ENCODE peak calls at places on chromosome 20, in four cellular contexts. M is CD8-positive, alpha-beta T cell; E is K562; V is A549. B is an unnamed sample.

GRCh38 chr20:50518270-50518721 is 8.1 kb downstream of the PTPN1 start:
- DNase-seq in V (no peak), M (no peak), E (no peak), B (no peak)

GRCh38 chr20:9353916-9354276 is 160.5 kb upstream of the LAMP5 start:
- DNase-seq in E (no peak), V (no peak), M (no peak), B (no peak)

GRCh38 chr20:41380551-41381262 is 14.1 kb upstream of the EMILIN3 start:
- DNase-seq in E (no peak), M (no peak), V (no peak), B (no peak)

GRCh38 chr20:47108994-47109393 is 214.4 kb downstream of the EYA2 start:
- DNase-seq in E (no peak), M (no peak), V (no peak), B (no peak)

GRCh38 chr20:2708073-2708415 is 15.5 kb downstream of the EBF4 start:
- DNase-seq in M (no peak), V (no peak), E (no peak), B (no peak)

GRCh38 chr20:3010985-3011723 is 32.3 kb upstream of the GNRH2 start:
- DNase-seq in M (no peak), E (no peak), V (no peak), B (no peak)

GRCh38 chr20:23114018-23114417 is 27.9 kb upstream of the CD93 start:
- DNase-seq in M (no peak), V (no peak), E (no peak), B (no peak)

GRCh38 chr20:63071541-63072181 is 64.9 kb upstream of the BHLHE23 start:
- DNase-seq in M (no peak), V (peak; percentile 63), E (peak; percentile 75), B (no peak)

GRCh38 chr20:49278817-49279676 is 1.2 kb upstream of the ZNFX1 start:
- DNase-seq in M (no peak), V (no peak), E (peak; percentile 13), B (no peak)

GRCh38 chr20:61954276-61955021 is 111.2 kb downstream of the TAF4 start:
- DNase-seq in V (no peak), E (no peak), M (no peak), B (no peak)

GRCh38 chr20:45725134-45725533 is 3.0 kb downstream of the SPINT4 start:
- DNase-seq in M (no peak), V (no peak), E (no peak), B (no peak)

GRCh38 chr20:39038495-39038894 is 76.4 kb downstream of the DHX35 start:
- DNase-seq in M (no peak), E (no peak), V (no peak), B (no peak)

GRCh38 chr20:57136734-57137133 is 129.7 kb downstream of the BMP7 start:
- DNase-seq in M (no peak), V (no peak), E (no peak), B (no peak)

GRCh38 chr20:37356387-37356786 is 10.4 kb downstream of the SRC start:
- DNase-seq in E (no peak), M (no peak), V (no peak), B (no peak)

GRCh38 chr20:39812116-39812515 is 850.0 kb downstream of the DHX35 start:
- DNase-seq in E (no peak), V (no peak), M (no peak), B (no peak)

GRCh38 chr20:46931699-46932098 is 37.1 kb downstream of the EYA2 start:
- DNase-seq in V (no peak), M (no peak), E (no peak), B (no peak)

GRCh38 chr20:31934968-31935764 is 16.7 kb downstream of the PDRG1 start:
- DNase-seq in V (no peak), M (no peak), E (no peak), B (no peak)

GRCh38 chr20:10280016-10280908 is 61.6 kb downstream of the SNAP25 start:
- DNase-seq in M (no peak), V (no peak), E (no peak), B (no peak)

GRCh38 chr20:62576815-62577214 is 65.5 kb upstream of the SLCO4A1 start:
- DNase-seq in M (no peak), E (peak; percentile 51), V (no peak), B (no peak)

GRCh38 chr20:20782221-20782620 is 69.8 kb upstream of the RALGAPA2 start:
- DNase-seq in V (no peak), E (no peak), M (no peak), B (no peak)

GRCh38 chr20:62018437-62019143 is 47.1 kb downstream of the TAF4 start:
- DNase-seq in E (no peak), M (no peak), V (no peak), B (no peak)

GRCh38 chr20:13012886-13013285 is 4.1 kb downstream of the SPTLC3 start:
- DNase-seq in E (no peak), M (no peak), V (no peak), B (no peak)

GRCh38 chr20:45012682-45013302 is 46.5 kb downstream of the STK4 start:
- DNase-seq in M (no peak), E (no peak), V (no peak), B (no peak)

GRCh38 chr20:51223163-51223562 is 200.3 kb upstream of the KCNG1 start:
- DNase-seq in M (no peak), V (no peak), E (no peak), B (no peak)

GRCh38 chr20:48754269-48754668 is 73.5 kb downstream of the PREX1 start:
- DNase-seq in M (no peak), V (no peak), E (no peak), B (no peak)

GRCh38 chr20:62147528-62147927 is 4.0 kb downstream of the SS18L1 start:
- DNase-seq in V (no peak), M (no peak), E (no peak), B (no peak)

GRCh38 chr20:54067606-54068174 is 2.7 kb downstream of the BCAS1 start:
- DNase-seq in M (no peak), E (peak; percentile 39), V (peak; percentile 95), B (no peak)

GRCh38 chr20:63082939-63083735 is 76.4 kb upstream of the BHLHE23 start:
- DNase-seq in M (no peak), V (no peak), E (no peak), B (no peak)

GRCh38 chr20:57651977-57652864 is 32.0 kb upstream of the ZBP1 start:
- DNase-seq in M (no peak), V (peak; percentile 0), E (peak; percentile 5), B (no peak)

GRCh38 chr20:37282558-37282957 is 6.9 kb upstream of the MANBAL start:
- DNase-seq in M (no peak), V (no peak), E (no peak), B (no peak)

GRCh38 chr20:16566080-16566479 is 7.2 kb downstream of the KIF16B start:
- DNase-seq in E (no peak), V (no peak), M (no peak), B (no peak)

GRCh38 chr20:34310481-34311117 is 7.4 kb upstream of the AHCY start:
- DNase-seq in M (no peak), E (no peak), V (no peak), B (no peak)
- H3K4me3 ChIP-seq in M (no peak overlapping the region), E (no peak overlapping the region), V (no peak overlapping the region), B (no peak overlapping the region)

GRCh38 chr20:19774086-19774933 is 16.3 kb downstream of the RIN2 start:
- DNase-seq in E (no peak), M (no peak), V (no peak), B (no peak)
- H3K4me3 ChIP-seq in E (no peak overlapping the region), M (no peak overlapping the region), V (no peak overlapping the region), B (no peak overlapping the region)

GRCh38 chr20:43287637-43288036 is 97.9 kb upstream of the PTPRT start:
- DNase-seq in E (no peak), V (no peak), M (no peak), B (no peak)

DNA sequence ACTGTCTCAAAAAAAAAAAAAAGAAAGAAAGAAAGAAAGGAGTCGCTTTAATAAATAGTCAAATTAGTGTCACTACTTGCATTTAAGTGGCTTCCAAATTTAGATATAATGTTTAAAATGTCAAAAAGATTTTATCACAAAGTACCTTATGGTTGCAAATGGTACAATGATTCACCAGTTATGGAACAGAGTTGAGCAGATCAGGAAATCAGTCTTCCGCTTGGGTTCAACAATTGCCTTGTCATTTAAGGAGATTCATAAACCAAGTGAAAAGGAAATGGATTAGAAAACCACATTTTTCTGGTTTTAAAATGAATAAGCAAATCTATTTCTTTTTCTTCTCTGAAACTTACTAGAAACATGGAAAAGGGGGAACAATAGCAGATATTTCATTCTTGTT is 94.8 kb upstream of the PTPRT start:
- DNase-seq in M (no peak), V (no peak), E (no peak), B (no peak)
- H3K4me3 ChIP-seq in M (no peak overlapping the region), V (no peak overlapping the region), E (no peak overlapping the region), B (no peak overlapping the region)

GRCh38 chr20:58895099-58895795 is 42.7 kb downstream of the GNAS start:
- DNase-seq in E (no peak), M (no peak), V (no peak), B (no peak)
- H3K4me3 ChIP-seq in E (no peak overlapping the region), M (no peak overlapping the region), V (no peak overlapping the region), B (peak overlapping the region; percentile 70)

B was measured in CD8-positive, alpha-beta memory T cell.